ENCODE peak calls at places on chromosomes 16 and 17, in ten cellular contexts. A is T-helper 9 cell; M is HTR-8/SVneo; K is psoas muscle; L is HS-5; S is mucosa of gallbladder; I is HCT116; W is RWPE1; Q is DMS153; J is activated T-helper 9 cell treated with anti-CD3 and anti-CD28 coated beads, Interleukin-2, amount 50 U/mL, for 16 hours. Z is an unnamed sample.

GRCh38 chr17:14205992-14206461 is 30.6 kb downstream of the CDRT15 start:
- DNase-seq in L (no peak), I (peak), W (peak), Q (peak), K (peak), A (peak), M (no peak), J (peak), S (peak), Z (peak)

GRCh38 chr17:7873051-7873450 is 15.2 kb downstream of the CYB5D1 start:
- DNase-seq in K (no peak), S (no peak), I (no peak), W (no peak), A (no peak), L (no peak), J (no peak), M (no peak), Q (no peak), Z (no peak)

GRCh38 chr17:73757324-73757942 is 113.2 kb upstream of the SDK2 start:
- DNase-seq in S (no peak), K (no peak), M (no peak), A (no peak), L (no peak), I (no peak), Q (peak), J (no peak), W (no peak), Z (no peak)

GRCh38 chr17:7260601-7261376 is 1.5 kb downstream of the CLDN7 start:
- DNase-seq in W (peak), J (no peak), K (no peak), Q (peak), I (no peak), L (no peak), S (no peak), M (no peak), A (no peak), Z (no peak)

GRCh38 chr17:74960739-74961342 is 11.7 kb downstream of the HID1 start:
- DNase-seq in M (peak), I (peak), J (no peak), W (no peak), K (no peak), L (no peak), A (peak), S (no peak), Q (no peak), Z (peak)

GRCh38 chr17:29590261-29590978 is 972 bp upstream of the GIT1 start:
- DNase-seq in Q (no peak), W (peak), A (no peak), L (no peak), S (no peak), K (peak), I (peak), J (no peak), M (peak), Z (no peak)

GRCh38 chr17:35088911-35089845 is 25.7 kb upstream of the RFFL start:
- DNase-seq in W (peak), I (peak), M (peak), A (peak), L (no peak), Q (peak), J (peak), S (peak), K (peak), Z (peak)

GRCh38 chr16:66508261-66508913 is 41.5 kb downstream of the TK2 start:
- DNase-seq in A (no peak), Q (no peak), K (no peak), W (peak), M (no peak), L (no peak), I (no peak), J (no peak), S (peak), Z (peak)

GRCh38 chr17:64574646-64575045 is 67.9 kb downstream of the CEP95 start:
- DNase-seq in Q (no peak), L (no peak), I (no peak), A (no peak), S (no peak), M (no peak), K (no peak), W (no peak), J (no peak), Z (no peak)

GRCh38 chr16:70375636-70376611 is 29.2 kb downstream of the DDX19A start:
- DNase-seq in S (no peak), J (no peak), W (no peak), Q (no peak), L (no peak), M (no peak), I (no peak), A (no peak), K (no peak), Z (no peak)

GRCh38 chr17:41617698-41618097 is 5.1 kb upstream of the KRT16 start:
- DNase-seq in K (no peak), L (no peak), Q (no peak), A (no peak), W (no peak), M (no peak), I (no peak), J (no peak), S (no peak), Z (no peak)

GRCh38 chr17:5561736-5562135 is 22.6 kb downstream of the NLRP1 start:
- DNase-seq in Q (no peak), K (no peak), A (no peak), M (no peak), L (no peak), I (no peak), W (no peak), S (no peak), J (no peak), Z (no peak)

GRCh38 chr16:22186517-22186916 is 19.6 kb upstream of the EEF2K start:
- DNase-seq in Q (no peak), I (no peak), J (no peak), W (no peak), S (no peak), L (no peak), A (no peak), K (no peak), M (no peak), Z (no peak)

GRCh38 chr16:67697407-67697806 is 21.7 kb downstream of the GFOD2 start:
- DNase-seq in W (no peak), A (no peak), L (no peak), K (no peak), M (no peak), Q (no peak), I (no peak), S (no peak), J (no peak), Z (no peak)

GRCh38 chr16:27436921-27437650 is 35.1 kb downstream of the IL21R start:
- DNase-seq in J (no peak), W (no peak), L (no peak), I (no peak), Q (no peak), M (no peak), K (no peak), S (no peak), A (no peak), Z (no peak)

GRCh38 chr16:57266531-57267268 is 17.8 kb downstream of the PLLP start:
- DNase-seq in J (no peak), Q (no peak), L (no peak), S (peak), M (no peak), I (no peak), K (no peak), A (no peak), W (peak), Z (no peak)

GRCh38 chr16:19844945-19845641 is 39.6 kb downstream of the GPRC5B start:
- DNase-seq in K (no peak), J (no peak), L (peak), A (no peak), M (peak), W (no peak), S (peak), I (no peak), Q (no peak), Z (no peak)

GRCh38 chr17:59840329-59840907 is 52.3 kb downstream of the TUBD1 start:
- DNase-seq in W (no peak), S (no peak), Q (no peak), M (no peak), J (no peak), I (no peak), A (no peak), K (no peak), L (no peak), Z (no peak)

GRCh38 chr16:2842340-2843000 is 12.4 kb downstream of the ZG16B start:
- DNase-seq in I (peak), K (peak), L (no peak), J (peak), S (peak), M (no peak), W (no peak), Q (no peak), A (peak), Z (no peak)

GRCh38 chr16:74035816-74036215 is 260.8 kb upstream of the PSMD7 start:
- DNase-seq in W (peak), I (peak), J (no peak), S (no peak), Q (peak), M (peak), A (no peak), K (no peak), L (no peak), Z (no peak)

GRCh38 chr16:52912565-52913173 is 140.0 kb downstream of the CHD9NB start:
- DNase-seq in Q (peak), A (no peak), W (peak), S (peak), L (no peak), M (peak), J (no peak), K (peak), I (peak), Z (peak)

GRCh38 chr16:23587726-23588125 is 8.4 kb downstream of the NDUFAB1 start:
- DNase-seq in J (no peak), L (peak), A (no peak), K (no peak), I (no peak), S (no peak), M (no peak), W (no peak), Q (no peak), Z (no peak)

GRCh38 chr17:50270430-50271172 is 3.7 kb upstream of the TMEM92 start:
- DNase-seq in M (no peak), Q (no peak), W (no peak), J (no peak), K (no peak), S (no peak), A (no peak), L (no peak), I (no peak), Z (no peak)

GRCh38 chr16:48165961-48166578 is 10.3 kb upstream of the ABCC12 start:
- DNase-seq in K (no peak), A (no peak), Q (no peak), S (no peak), I (no peak), W (no peak), L (no peak), J (no peak), M (no peak), Z (no peak)

GRCh38 chr17:66450008-66450856 is 147.8 kb downstream of the PRKCA start:
- DNase-seq in I (no peak), K (no peak), L (no peak), M (no peak), W (no peak), A (no peak), J (no peak), S (no peak), Q (no peak), Z (no peak)

GRCh38 chr17:71870546-71870862 is 250.3 kb upstream of the SOX9 start:
- DNase-seq in I (no peak), W (no peak), K (no peak), M (no peak), J (no peak), S (no peak), L (no peak), Q (no peak), A (no peak), Z (no peak)

GRCh38 chr17:42438600-42439567 is 15.8 kb upstream of the CAVIN1 start:
- DNase-seq in Q (no peak), L (no peak), W (no peak), K (no peak), S (no peak), A (no peak), I (no peak), M (no peak), J (no peak), Z (peak)

GRCh38 chr17:8004899-8005298 is 2.5 kb downstream of the GUCY2D start:
- DNase-seq in W (peak), I (no peak), K (no peak), A (no peak), J (no peak), M (peak), Q (no peak), L (peak), S (no peak), Z (no peak)

GRCh38 chr16:13560151-13560550 is 359.8 kb upstream of the ERCC4 start:
- DNase-seq in Q (no peak), K (no peak), A (no peak), L (no peak), M (no peak), S (no peak), I (no peak), W (no peak), J (no peak), Z (no peak)

GRCh38 chr17:76353004-76353598 is 615 bp downstream of the PRPSAP1 start:
- DNase-seq in I (no peak), S (peak), Q (no peak), A (peak), M (peak), W (peak), K (peak), L (no peak), J (no peak), Z (no peak)

GRCh38 chr17:79019631-79020584 is 4.1 kb upstream of the C1QTNF1 start:
- DNase-seq in W (peak), M (peak), Q (peak), I (peak), K (peak), A (peak), S (peak), L (peak), J (no peak), Z (peak)

GRCh38 chr17:31722251-31723056 is 136.6 kb downstream of the COPRS start:
- DNase-seq in M (peak), J (no peak), K (no peak), A (no peak), I (no peak), Q (no peak), W (no peak), L (no peak), S (no peak), Z (no peak)

GRCh38 chr16:785563-786535 is 2.3 kb downstream of the RPUSD1 start:
- DNase-seq in M (no peak), Q (peak), I (no peak), W (peak), K (peak), S (peak), J (peak), A (peak), L (no peak), Z (peak)

GRCh38 chr17:68310141-68310540 is 18.8 kb downstream of the ARSG start:
- DNase-seq in I (peak), Q (no peak), L (no peak), J (peak), W (no peak), M (no peak), S (no peak), K (no peak), A (no peak), Z (no peak)

GRCh38 chr17:38719943-38720641 is 10.0 kb upstream of the CISD3 start:
- DNase-seq in W (no peak), I (no peak), J (no peak), S (no peak), M (no peak), L (no peak), Q (no peak), A (no peak), K (no peak), Z (no peak)

GRCh38 chr16:84724619-84725307 is 25.0 kb downstream of the USP10 start:
- DNase-seq in Q (no peak), I (no peak), S (no peak), A (no peak), W (no peak), M (no peak), K (no peak), J (no peak), L (no peak), Z (no peak)